ENCODE peak calls at places on chromosome 10, in ten cellular contexts. F is HepG2, E is MM.1S, G is OCI-LY7, H is fibroblast of lung, U is neuronal stem cell, A is GM23248, K is endothelial cell of umbilical vein, B is PC-3, D is trophoblast cell. M is an unnamed sample.

GRCh38 chr10:49645417-49646255 is 31.8 kb downstream of the CHAT start:
- DNase-seq in F (no peak), E (no peak), G (no peak), H (no peak), U (no peak), A (no peak), K (no peak), B (no peak), D (no peak), M (no peak)

GRCh38 chr10:133335238-133336122 is 1.2 kb downstream of the CALY start:
- DNase-seq in F (no peak), E (no peak), G (no peak), H (peak), U (peak), A (peak), K (no peak), B (peak), D (peak), M (no peak)

GRCh38 chr10:68154211-68154497 is 44.9 kb downstream of the MYPN start:
- DNase-seq in F (no peak), E (no peak), G (peak), H (peak), U (no peak), A (peak), K (no peak), B (no peak), D (no peak), M (no peak)

GRCh38 chr10:77420942-77421523 is 216.6 kb downstream of the KCNMA1 start:
- DNase-seq in F (no peak), E (no peak), G (no peak), H (no peak), U (no peak), A (no peak), K (no peak), B (no peak), D (no peak), M (no peak)

GRCh38 chr10:57367412-57367811 is 900.3 kb downstream of the IPMK start:
- DNase-seq in F (no peak), E (no peak), G (no peak), H (no peak), U (no peak), A (no peak), K (no peak), B (no peak), D (no peak), M (no peak)

GRCh38 chr10:125624800-125625199 is 58.2 kb downstream of the TEX36 start:
- DNase-seq in F (no peak), E (no peak), G (no peak), H (no peak), U (no peak), A (no peak), K (peak), B (no peak), D (no peak), M (no peak)

GRCh38 chr10:65903620-65904019 is 1022.2 kb upstream of the LRRTM3 start:
- DNase-seq in F (no peak), E (no peak), G (no peak), H (no peak), U (no peak), A (no peak), K (no peak), B (no peak), D (no peak), M (no peak)

GRCh38 chr10:97059872-97060205 is 125.9 kb downstream of the SLIT1 start:
- DNase-seq in F (no peak), E (no peak), G (no peak), H (no peak), U (no peak), A (no peak), K (no peak), B (no peak), D (no peak), M (no peak)

GRCh38 chr10:90958781-90959180 is 37.9 kb upstream of the ANKRD1 start:
- DNase-seq in F (no peak), E (no peak), G (no peak), H (no peak), U (no peak), A (no peak), K (no peak), B (peak), D (no peak), M (no peak)

GRCh38 chr10:70379581-70380176 is 2.7 kb downstream of the LRRC20 start:
- DNase-seq in F (no peak), E (peak), G (no peak), H (no peak), U (no peak), A (no peak), K (no peak), B (peak), D (peak), M (no peak)

GRCh38 chr10:119360181-119360921 is 153.0 kb downstream of the GRK5 start:
- DNase-seq in F (no peak), E (no peak), G (peak), H (no peak), U (no peak), A (peak), K (no peak), B (no peak), D (peak), M (no peak)

GRCh38 chr10:66176772-66177171 is 749.1 kb upstream of the LRRTM3 start:
- DNase-seq in F (no peak), E (no peak), G (no peak), H (peak), U (no peak), A (peak), K (no peak), B (no peak), D (no peak), M (no peak)

GRCh38 chr10:62244785-62245595 is 23.7 kb downstream of the RTKN2 start:
- DNase-seq in F (peak), E (peak), G (peak), H (peak), U (peak), A (peak), K (peak), B (peak), D (peak), M (peak)

GRCh38 chr10:129845081-129845823 is 118.8 kb downstream of the EBF3 start:
- DNase-seq in F (no peak), E (no peak), G (no peak), H (no peak), U (no peak), A (no peak), K (no peak), B (no peak), D (no peak), M (no peak)

GRCh38 chr10:66929375-66929774 is 3.5 kb downstream of the LRRTM3 start:
- DNase-seq in F (no peak), E (no peak), G (no peak), H (no peak), U (no peak), A (no peak), K (no peak), B (no peak), D (no peak), M (no peak)

GRCh38 chr10:102645741-102646609 is 1.7 kb downstream of the TRIM8 start:
- DNase-seq in F (peak), E (peak), G (peak), H (peak), U (no peak), A (peak), K (peak), B (peak), D (peak), M (peak)

GRCh38 chr10:27746364-27747095 is 911 bp upstream of the MKX start:
- DNase-seq in F (no peak), E (no peak), G (no peak), H (no peak), U (no peak), A (peak), K (no peak), B (no peak), D (no peak), M (no peak)

GRCh38 chr10:100977436-100977835 is 8.1 kb downstream of the SEMA4G start:
- DNase-seq in F (no peak), E (no peak), G (no peak), H (no peak), U (no peak), A (no peak), K (no peak), B (no peak), D (no peak), M (no peak)

GRCh38 chr10:94193466-94193924 is 169.2 kb downstream of the NOC3L start:
- DNase-seq in F (no peak), E (no peak), G (no peak), H (peak), U (no peak), A (peak), K (no peak), B (no peak), D (no peak), M (no peak)

GRCh38 chr10:108070789-108071188 is 906.3 kb upstream of the SORCS1 start:
- DNase-seq in F (no peak), E (no peak), G (no peak), H (no peak), U (no peak), A (no peak), K (no peak), B (peak), D (no peak), M (no peak)

GRCh38 chr10:102935939-102936605 is 18.0 kb downstream of the CNNM2 start:
- DNase-seq in F (no peak), E (no peak), G (no peak), H (no peak), U (no peak), A (no peak), K (no peak), B (no peak), D (no peak), M (no peak)

GRCh38 chr10:59950105-59950504 is 43.7 kb upstream of the CCDC6 start:
- DNase-seq in F (no peak), E (no peak), G (no peak), H (no peak), U (no peak), A (no peak), K (no peak), B (no peak), D (peak), M (no peak)

GRCh38 chr10:118907051-118907450 is 122.5 kb upstream of the NANOS1 start:
- DNase-seq in F (no peak), E (no peak), G (no peak), H (no peak), U (no peak), A (no peak), K (no peak), B (no peak), D (no peak), M (no peak)

GRCh38 chr10:86144301-86144700 is 222.3 kb downstream of the GRID1 start:
- DNase-seq in F (no peak), E (no peak), G (no peak), H (no peak), U (no peak), A (no peak), K (no peak), B (no peak), D (no peak), M (no peak)

GRCh38 chr10:124181656-124182055 is 88.3 kb upstream of the CHST15 start:
- DNase-seq in F (no peak), E (no peak), G (no peak), H (no peak), U (no peak), A (no peak), K (no peak), B (no peak), D (no peak), M (no peak)

GRCh38 chr10:17059197-17059688 is 70.4 kb downstream of the CUBN start:
- DNase-seq in F (no peak), E (no peak), G (no peak), H (peak), U (no peak), A (peak), K (no peak), B (peak), D (no peak), M (no peak)

GRCh38 chr10:113474756-113475155 is 78.1 kb upstream of the HABP2 start:
- DNase-seq in F (no peak), E (no peak), G (no peak), H (peak), U (no peak), A (peak), K (no peak), B (no peak), D (peak), M (no peak)

GRCh38 chr10:115491526-115492140 is 398.5 kb downstream of the ATRNL1 start:
- DNase-seq in F (peak), E (no peak), G (no peak), H (no peak), U (no peak), A (no peak), K (no peak), B (no peak), D (no peak), M (no peak)

GRCh38 chr10:34814228-34815173 is 595 bp downstream of the PARD3 start:
- DNase-seq in F (peak), E (peak), G (no peak), H (peak), U (peak), A (peak), K (peak), B (peak), D (peak), M (peak)

GRCh38 chr10:102814873-102815661 is 22.1 kb downstream of the CYP17A1 start:
- DNase-seq in F (peak), E (no peak), G (no peak), H (peak), U (no peak), A (peak), K (peak), B (no peak), D (peak), M (no peak)

GRCh38 chr10:30705086-30705624 is 75.6 kb upstream of the LYZL2 start:
- DNase-seq in F (no peak), E (peak), G (peak), H (no peak), U (no peak), A (no peak), K (no peak), B (no peak), D (no peak), M (no peak)

GRCh38 chr10:126906704-126907422 is 1.6 kb downstream of the DOCK1 start:
- DNase-seq in F (no peak), E (no peak), G (no peak), H (no peak), U (no peak), A (no peak), K (no peak), B (no peak), D (peak), M (no peak)

GRCh38 chr10:72379062-72379461 is 24.3 kb upstream of the DNAJB12 start:
- DNase-seq in F (no peak), E (no peak), G (no peak), H (peak), U (no peak), A (no peak), K (no peak), B (no peak), D (no peak), M (no peak)

GRCh38 chr10:12181065-12181775 is 14.5 kb downstream of the NUDT5 start:
- DNase-seq in F (no peak), E (no peak), G (no peak), H (peak), U (no peak), A (no peak), K (no peak), B (peak), D (no peak), M (no peak)

GRCh38 chr10:49161411-49161997 is 26.7 kb downstream of the TMEM273 start:
- DNase-seq in F (no peak), E (no peak), G (peak), H (peak), U (no peak), A (peak), K (peak), B (peak), D (peak), M (no peak)

GRCh38 chr10:30115391-30116253 is 56.2 kb upstream of the JCAD start:
- DNase-seq in F (no peak), E (no peak), G (no peak), H (peak), U (no peak), A (peak), K (peak), B (no peak), D (no peak), M (no peak)

GRCh38 chr10:122984708-122985107 is 4.5 kb downstream of the PSTK start:
- DNase-seq in F (no peak), E (no peak), G (no peak), H (no peak), U (no peak), A (no peak), K (no peak), B (no peak), D (no peak), M (no peak)

GRCh38 chr10:99560277-99561126 is 27.8 kb downstream of the NKX2-3 start:
- DNase-seq in F (peak), E (peak), G (peak), H (peak), U (peak), A (peak), K (peak), B (peak), D (peak), M (no peak)

GRCh38 chr10:111811515-111811914 is 372.1 kb downstream of the GPAM start:
- DNase-seq in F (no peak), E (no peak), G (no peak), H (no peak), U (no peak), A (no peak), K (no peak), B (no peak), D (no peak), M (no peak)

DNA sequence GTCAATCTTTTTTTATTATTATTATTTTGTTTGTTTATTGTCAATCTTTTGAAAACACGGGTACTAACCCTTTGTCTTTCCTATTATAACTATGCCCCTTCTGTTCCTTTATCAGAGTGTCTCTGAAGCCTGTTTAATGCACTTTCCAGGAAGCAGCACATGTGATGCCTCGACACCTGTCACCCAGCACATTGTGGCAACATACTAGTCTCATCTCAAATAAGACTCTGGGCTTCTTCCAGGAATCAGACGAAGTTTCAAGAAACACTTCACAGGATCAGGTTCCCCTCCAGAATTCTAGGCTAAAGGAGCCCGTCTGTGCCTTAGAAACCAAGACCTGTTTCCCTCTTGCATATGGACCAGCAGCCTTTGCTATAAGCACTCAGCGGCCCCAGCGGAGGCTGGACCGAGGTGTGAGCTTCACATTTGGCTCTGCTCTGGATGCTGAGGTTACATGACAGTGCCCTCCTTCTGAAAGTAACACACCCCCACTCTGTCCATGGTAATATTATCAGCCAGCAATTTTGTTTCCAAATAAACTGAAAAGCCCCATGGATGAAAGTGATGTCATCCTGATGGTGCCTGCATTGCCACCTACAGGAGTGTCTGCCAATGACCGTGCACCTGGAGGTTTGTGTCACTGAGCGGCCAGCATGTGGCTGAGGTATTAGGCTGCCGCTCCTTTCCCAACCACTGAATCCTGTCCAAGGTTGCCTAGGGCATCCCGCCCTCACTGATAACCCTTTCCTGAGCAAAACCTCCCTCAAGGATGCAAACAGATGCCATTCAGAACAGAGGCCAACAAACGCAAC is 38.1 kb downstream of the MKI67 start:
- DNase-seq in F (peak), E (peak), G (peak), H (no peak), U (no peak), A (no peak), K (no peak), B (peak), D (peak), M (peak)
- H3K27ac ChIP-seq in F (no peak), E (no peak), G (no peak), H (no peak), U (no peak), A (no peak), K (no peak), B (no peak), D (no peak), M (no peak)

GRCh38 chr10:42865716-42866114 is 83.1 kb downstream of the BMS1 start:
- DNase-seq in F (no peak), E (no peak), G (no peak), H (no peak), U (no peak), A (no peak), K (no peak), B (no peak), D (peak), M (no peak)

GRCh38 chr10:42867571-42867970 is 85.0 kb downstream of the BMS1 start:
- DNase-seq in F (no peak), E (no peak), G (no peak), H (no peak), U (no peak), A (no peak), K (no peak), B (no peak), D (no peak), M (no peak)

GRCh38 chr10:42868530-42868929 is 85.9 kb downstream of the BMS1 start:
- DNase-seq in F (no peak), E (no peak), G (no peak), H (no peak), U (no peak), A (no peak), K (no peak), B (no peak), D (peak), M (no peak)

GRCh38 chr10:42864575-42864974 is 82.0 kb downstream of the BMS1 start:
- DNase-seq in F (peak), E (no peak), G (peak), H (no peak), U (no peak), A (peak), K (no peak), B (peak), D (peak), M (peak)

GRCh38 chr10:42866115-42866995 is 83.8 kb downstream of the BMS1 start:
- DNase-seq in F (peak), E (peak), G (peak), H (peak), U (peak), A (peak), K (peak), B (peak), D (peak), M (peak)
- H3K4me3 ChIP-seq in F (peak), E (peak), G (no peak), H (no peak), U (peak), A (peak), K (no peak), B (peak), D (peak), M (no peak)

DNA sequence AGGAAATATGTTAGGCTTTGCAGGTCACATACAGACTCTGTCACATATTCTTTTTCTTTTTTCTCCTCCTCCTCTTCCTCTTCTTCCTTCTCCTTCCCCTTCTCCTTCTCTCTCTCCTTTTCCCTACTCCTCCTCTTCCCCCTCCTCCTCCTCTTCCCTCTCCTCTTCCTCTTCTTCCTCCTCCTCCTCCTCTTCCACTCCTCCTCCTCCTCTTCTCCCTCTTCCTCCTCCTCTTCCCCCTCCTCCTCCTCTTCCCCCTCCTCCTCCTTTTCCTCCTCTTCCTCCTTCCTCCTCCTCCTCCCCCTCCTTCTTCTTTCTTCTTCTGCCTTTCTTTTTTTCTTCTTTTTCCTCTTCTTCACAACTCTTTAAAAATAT is 159.8 kb downstream of the KIF20B start:
- DNase-seq in F (no peak), E (no peak), G (no peak), H (no peak), U (no peak), A (no peak), K (no peak), B (no peak), D (no peak), M (no peak)
- H3K4me2 ChIP-seq in F (no peak), E (peak), G (no peak), H (peak), U (no peak), A (peak), K (peak), B (peak), D (no peak), M (no peak)

DNA sequence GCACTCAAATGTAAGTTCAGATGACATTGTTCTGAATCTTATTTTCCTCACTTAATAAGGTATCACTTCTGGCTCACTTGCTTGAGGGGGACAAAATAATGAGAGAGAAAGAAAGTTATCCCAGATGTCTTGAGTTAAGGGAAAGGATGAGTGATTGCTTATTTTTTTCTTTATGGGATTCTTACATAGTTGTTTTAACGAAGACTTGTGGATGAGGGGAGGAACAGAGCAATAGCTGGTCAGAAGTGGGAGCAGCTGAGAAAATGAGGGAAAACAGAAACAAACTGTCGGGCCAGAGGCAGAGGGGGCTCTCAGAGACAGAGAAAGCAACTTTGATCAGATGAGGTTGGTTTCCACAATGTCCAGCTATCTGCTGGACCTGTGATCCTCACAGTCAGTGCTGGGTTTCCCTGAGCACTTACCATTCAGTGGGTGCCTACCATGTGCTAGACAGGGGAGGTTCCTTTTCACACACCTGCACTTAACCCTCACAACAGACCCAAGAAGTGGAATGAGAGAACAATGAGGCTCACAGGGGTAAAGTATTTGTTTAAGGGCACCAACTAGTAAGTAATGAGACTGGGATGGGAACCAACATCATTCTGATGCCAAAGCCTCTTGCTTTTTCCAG is 64.2 kb downstream of the BICC1 start:
- DNase-seq in F (no peak), E (no peak), G (no peak), H (no peak), U (no peak), A (no peak), K (no peak), B (no peak), D (no peak), M (no peak)
- H3K27ac ChIP-seq in F (no peak), E (no peak), G (no peak), H (peak), U (no peak), A (peak), K (no peak), B (no peak), D (no peak), M (no peak)

GRCh38 chr10:110501142-110501937 is 3.6 kb downstream of the DUSP5 start:
- DNase-seq in F (peak), E (peak), G (no peak), H (peak), U (no peak), A (peak), K (peak), B (peak), D (peak), M (peak)
- H3K4me3 ChIP-seq in F (no peak), E (peak), G (no peak), H (peak), U (no peak), A (peak), K (no peak), B (peak), D (no peak), M (peak)

M was measured in PC-9.